ENCODE peak calls at places on chromosomes 2 and 18, in six cellular contexts. A is A549, O is lower lobe of right lung, X is right lobe of liver, V is HCT116, P is K562. Z is an unnamed sample. For H3K4me1, the result is how much of the 10 kb centered on the place peaks cover.

GRCh38 chr2:3505771-3506170 is 13.6 kb downstream of the ADI1 start:
- DNase-seq in A (no peak), O (no peak), X (no peak), V (no peak), P (no peak), Z (peak)

GRCh38 chr18:55777666-55778304 is 189.8 kb upstream of the TCF4 start:
- DNase-seq in A (no peak), O (no peak), X (no peak), V (no peak), P (no peak), Z (no peak)

GRCh38 chr18:29406996-29407395 is 1230.1 kb upstream of the CDH2 start:
- DNase-seq in A (no peak), O (no peak), X (no peak), V (no peak), P (no peak), Z (no peak)

GRCh38 chr18:47036298-47036874 is 965 bp upstream of the ELOA2 start:
- DNase-seq in A (peak), O (no peak), X (no peak), V (peak), P (peak), Z (no peak)

GRCh38 chr18:75052475-75052874 is 156.5 kb downstream of the PTGR3 start:
- DNase-seq in A (no peak), O (peak), X (no peak), V (no peak), P (no peak), Z (no peak)

GRCh38 chr2:38907743-38908562 is 18.3 kb downstream of the ARHGEF33 start:
- DNase-seq in A (no peak), O (no peak), X (no peak), V (no peak), P (no peak), Z (no peak)

GRCh38 chr2:148614332-148615049 is 30.1 kb upstream of the EPC2 start:
- DNase-seq in A (peak), O (peak), X (no peak), V (peak), P (no peak), Z (peak)

GRCh38 chr2:198545411-198545810 is 741.0 kb downstream of the PLCL1 start:
- DNase-seq in A (no peak), O (no peak), X (no peak), V (no peak), P (no peak), Z (no peak)

GRCh38 chr2:148907085-148907785 is 32.2 kb downstream of the KIF5C start:
- DNase-seq in A (no peak), O (no peak), X (no peak), V (no peak), P (peak), Z (no peak)

GRCh38 chr2:215527738-215528137 is 91.9 kb upstream of the FN1 start:
- DNase-seq in A (no peak), O (no peak), X (no peak), V (no peak), P (no peak), Z (no peak)

GRCh38 chr2:176001281-176001902 is 675 bp downstream of the LNPK start:
- DNase-seq in A (peak), O (peak), X (peak), V (no peak), P (peak), Z (peak)

GRCh38 chr2:146213674-146214073 is 1631.2 kb upstream of the ACVR2A start:
- DNase-seq in A (no peak), O (no peak), X (no peak), V (no peak), P (no peak), Z (no peak)

GRCh38 chr2:20012282-20013060 is at the start of gene MATN3:
- DNase-seq in A (peak), O (peak), X (peak), V (no peak), P (peak), Z (peak)

GRCh38 chr2:176137883-176138282 is 8.4 kb downstream of the HOXD8 start:
- DNase-seq in A (no peak), O (no peak), X (no peak), V (no peak), P (no peak), Z (no peak)

GRCh38 chr2:229164545-229165249 is 106.4 kb downstream of the PID1 start:
- DNase-seq in A (no peak), O (no peak), X (no peak), V (no peak), P (no peak), Z (no peak)

GRCh38 chr2:236726701-236727450 is 157.3 kb downstream of the ACKR3 start:
- DNase-seq in A (no peak), O (no peak), X (no peak), V (no peak), P (no peak), Z (no peak)

GRCh38 chr18:54762386-54762785 is 65.9 kb upstream of the RAB27B start:
- DNase-seq in A (no peak), O (no peak), X (no peak), V (no peak), P (no peak), Z (no peak)

GRCh38 chr2:161991991-161992390 is 82.0 kb downstream of the DPP4 start:
- DNase-seq in A (no peak), O (no peak), X (no peak), V (no peak), P (no peak), Z (no peak)

GRCh38 chr18:78542204-78542603 is 437.4 kb upstream of the SALL3 start:
- DNase-seq in A (peak), O (peak), X (peak), V (no peak), P (no peak), Z (peak)

GRCh38 chr2:215136669-215137328 is 1.6 kb downstream of the ABCA12 start:
- DNase-seq in A (no peak), O (no peak), X (no peak), V (no peak), P (no peak), Z (no peak)

GRCh38 chr2:145690183-145690582 is 1170.3 kb upstream of the ZEB2 start:
- DNase-seq in A (no peak), O (no peak), X (no peak), V (no peak), P (no peak), Z (no peak)

GRCh38 chr2:222424729-222425671 is 657 bp downstream of the SGPP2 start:
- DNase-seq in A (no peak), O (peak), X (peak), V (no peak), P (no peak), Z (peak)

GRCh38 chr2:69030791-69031190 is 17.8 kb downstream of the ANTXR1 start:
- DNase-seq in A (no peak), O (no peak), X (no peak), V (no peak), P (no peak), Z (no peak)

GRCh38 chr2:174771631-174772491 is 7.6 kb upstream of the CHRNA1 start:
- DNase-seq in A (peak), O (peak), X (peak), V (peak), P (peak), Z (peak)

GRCh38 chr2:211901226-211901625 is 637.4 kb downstream of the ERBB4 start:
- DNase-seq in A (no peak), O (no peak), X (no peak), V (no peak), P (no peak), Z (no peak)

GRCh38 chr18:58196881-58197872 is 153.2 kb downstream of the NEDD4L start:
- DNase-seq in A (no peak), O (no peak), X (no peak), V (no peak), P (no peak), Z (no peak)

GRCh38 chr18:30485078-30485477 is 557.5 kb downstream of the DSC3 start:
- DNase-seq in A (no peak), O (no peak), X (no peak), V (no peak), P (no peak), Z (no peak)

GRCh38 chr2:160353166-160353565 is 140.4 kb downstream of the RBMS1 start:
- DNase-seq in A (peak), O (no peak), X (no peak), V (no peak), P (no peak), Z (no peak)

GRCh38 chr18:50268022-50268747 is 1.9 kb upstream of the CFAP53 start:
- DNase-seq in A (peak), O (peak), X (peak), V (no peak), P (no peak), Z (peak)

GRCh38 chr2:104406273-104406726 is 447.6 kb upstream of the POU3F3 start:
- DNase-seq in A (no peak), O (no peak), X (no peak), V (no peak), P (no peak), Z (peak)

GRCh38 chr2:167857406-167857805 is 390.0 kb downstream of the STK39 start:
- DNase-seq in A (no peak), O (no peak), X (no peak), V (no peak), P (no peak), Z (no peak)

GRCh38 chr2:121897335-121897970 is 142.0 kb downstream of the TSN start:
- DNase-seq in A (peak), O (no peak), X (no peak), V (peak), P (peak), Z (no peak)

GRCh38 chr2:40240067-40240466 is 211.8 kb downstream of the SLC8A1 start:
- DNase-seq in A (no peak), O (peak), X (peak), V (no peak), P (no peak), Z (peak)

GRCh38 chr2:70095833-70096670 is 8.8 kb downstream of the PCBP1 start:
- DNase-seq in A (no peak), O (no peak), X (no peak), V (no peak), P (no peak), Z (no peak)
- H3K27ac ChIP-seq in A (peak), O (peak), X (peak), V (no peak), P (peak), Z (peak)

GRCh38 chr2:231605607-231606091 is 13.0 kb downstream of the TEX44 start:
- DNase-seq in A (no peak), O (no peak), X (no peak), V (no peak), P (no peak), Z (peak)
- H3K4me1 ChIP-seq in A (under half), O (under half), X (under half), V (under half), P (under half), Z (under half)

GRCh38 chr2:127650785-127651380 is 4.9 kb downstream of the GPR17 start:
- DNase-seq in A (no peak), O (peak), X (peak), V (no peak), P (no peak), Z (no peak)

GRCh38 chr2:127651381-127651809 is 5.4 kb downstream of the GPR17 start:
- DNase-seq in A (no peak), O (peak), X (peak), V (no peak), P (no peak), Z (no peak)

GRCh38 chr2:127653421-127654083 is 7.6 kb downstream of the GPR17 start:
- DNase-seq in A (no peak), O (peak), X (no peak), V (no peak), P (no peak), Z (no peak)

GRCh38 chr2:127652786-127653357 is 6.9 kb downstream of the GPR17 start:
- DNase-seq in A (no peak), O (peak), X (no peak), V (no peak), P (no peak), Z (no peak)

DNA sequence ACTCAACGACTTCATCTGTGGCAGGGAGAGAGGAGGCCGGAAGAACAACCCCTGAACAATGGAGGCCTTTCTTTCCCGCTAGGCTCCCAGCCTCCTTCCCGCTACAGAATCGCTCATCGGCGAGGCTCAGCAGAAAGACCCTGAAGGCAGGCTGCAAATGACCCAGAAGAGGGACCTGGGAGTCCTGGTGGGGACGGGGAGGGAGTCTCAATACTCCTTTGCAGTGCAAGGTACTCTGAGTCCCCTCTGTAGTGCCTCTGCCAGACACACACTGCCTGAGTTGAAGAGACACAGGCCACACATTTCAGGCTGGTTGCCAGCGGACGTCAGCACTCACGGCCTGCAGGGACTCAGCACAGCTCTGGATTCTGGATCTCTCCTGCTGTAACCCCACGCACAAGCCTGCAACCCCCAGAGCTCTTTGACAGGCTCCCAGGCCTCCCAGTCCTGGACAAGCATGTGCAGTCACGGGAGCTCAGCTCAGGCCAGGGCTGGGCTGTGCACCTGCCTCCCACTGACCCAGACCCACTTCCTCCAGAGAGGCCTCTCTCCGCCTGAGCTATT is 6.1 kb downstream of the GPR17 start:
- DNase-seq in A (no peak), O (peak), X (peak), V (no peak), P (no peak), Z (peak)
- H3K27ac ChIP-seq in A (no peak), O (no peak), X (no peak), V (no peak), P (no peak), Z (peak)

GRCh38 chr18:77111449-77112160 is 21.0 kb downstream of the MBP start:
- DNase-seq in A (no peak), O (peak), X (peak), V (no peak), P (no peak), Z (no peak)

GRCh38 chr18:77114564-77115391 is 17.8 kb downstream of the MBP start:
- DNase-seq in A (peak), O (peak), X (peak), V (no peak), P (no peak), Z (peak)

GRCh38 chr18:77112161-77112801 is 20.3 kb downstream of the MBP start:
- DNase-seq in A (no peak), O (no peak), X (no peak), V (no peak), P (no peak), Z (no peak)

GRCh38 chr18:77114070-77114563 is 18.5 kb downstream of the MBP start:
- DNase-seq in A (no peak), O (no peak), X (no peak), V (no peak), P (no peak), Z (no peak)

DNA sequence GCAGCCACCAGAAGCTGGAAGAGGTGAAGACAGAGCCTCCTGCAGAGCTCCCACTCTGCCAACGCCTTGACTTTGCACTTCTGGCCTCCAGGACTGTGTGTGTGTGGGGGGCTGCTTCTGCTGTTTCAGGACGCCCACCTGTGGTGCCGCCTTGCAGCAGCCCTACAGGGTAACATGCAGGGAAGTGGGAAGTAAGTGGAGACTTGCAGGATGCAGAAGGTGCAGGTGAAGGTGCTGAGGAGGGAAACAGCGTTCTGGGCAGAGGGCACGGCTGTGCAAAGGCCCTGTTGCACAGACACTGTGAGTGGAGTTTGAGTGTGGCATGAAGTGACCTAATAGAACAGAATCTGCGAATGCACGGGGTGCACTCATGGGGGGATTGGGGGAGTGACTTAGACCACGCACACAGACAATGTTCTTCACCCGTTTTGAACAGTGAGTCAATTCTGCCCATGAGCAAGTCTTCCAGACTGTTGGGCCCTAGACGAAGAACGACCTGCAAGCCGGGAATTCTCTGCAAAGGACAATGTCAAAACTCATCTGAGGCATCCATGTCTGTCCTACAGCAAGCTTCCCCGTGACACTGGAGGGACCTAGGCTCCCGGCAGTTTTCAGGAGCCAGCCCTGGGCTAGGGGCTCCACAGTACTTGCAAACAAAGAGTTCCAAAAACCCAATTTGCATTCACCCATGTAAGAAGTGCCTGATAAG is 19.1 kb downstream of the MBP start:
- DNase-seq in A (no peak), O (no peak), X (no peak), V (no peak), P (no peak), Z (no peak)
- H3K4me1 ChIP-seq in A (half or more), O (half or more), X (under half), V (under half), P (under half), Z (under half)

DNA sequence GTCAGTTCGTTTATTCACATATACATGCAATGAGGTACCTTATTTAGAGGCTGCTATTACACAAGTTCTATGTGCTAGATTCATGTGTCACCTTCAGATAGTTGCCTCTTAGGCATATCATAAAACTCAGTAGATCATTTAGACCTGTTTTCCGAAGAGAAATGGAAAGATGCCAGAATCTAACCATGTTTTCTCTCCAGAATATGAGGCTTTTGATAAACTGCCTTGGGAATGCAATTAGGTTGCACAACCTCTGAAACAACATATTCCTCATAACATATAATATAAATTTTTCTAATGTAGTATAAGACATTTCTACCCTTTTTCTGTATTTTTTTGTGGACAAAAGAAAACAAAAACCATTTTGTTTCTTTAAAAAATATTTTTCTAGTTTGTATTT is 108.1 kb downstream of the PRPF40A start:
- DNase-seq in A (no peak), O (no peak), X (no peak), V (no peak), P (no peak), Z (no peak)
- H3K27ac ChIP-seq in A (no peak), O (no peak), X (no peak), V (no peak), P (no peak), Z (no peak)

DNA sequence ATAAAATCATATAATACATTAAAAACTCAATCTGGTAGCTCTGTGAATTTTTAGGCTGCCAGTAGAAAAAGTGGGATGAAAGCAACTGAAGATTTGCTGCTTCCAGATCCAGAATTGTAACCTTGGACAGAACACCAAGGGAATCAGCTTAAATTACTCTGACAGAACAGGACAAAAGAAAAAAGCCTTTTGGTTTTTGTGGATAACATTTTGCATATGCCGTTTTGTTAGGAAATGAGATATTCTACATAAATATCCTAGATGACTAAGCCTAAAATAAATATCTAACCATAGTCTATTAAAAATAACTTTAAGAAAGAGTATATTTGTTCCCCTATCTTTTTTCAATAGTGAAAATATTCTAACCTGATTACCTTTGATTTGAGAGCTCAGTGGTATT is 148.7 kb upstream of the DOCK10 start:
- DNase-seq in A (no peak), O (no peak), X (no peak), V (no peak), P (no peak), Z (no peak)
- H3K4me1 ChIP-seq in A (under half), O (under half), X (under half), V (under half), P (under half), Z (under half)

GRCh38 chr2:209445485-209445884 is 21.6 kb downstream of the MAP2 start:
- DNase-seq in A (no peak), O (no peak), X (no peak), V (no peak), P (no peak), Z (no peak)

DNA sequence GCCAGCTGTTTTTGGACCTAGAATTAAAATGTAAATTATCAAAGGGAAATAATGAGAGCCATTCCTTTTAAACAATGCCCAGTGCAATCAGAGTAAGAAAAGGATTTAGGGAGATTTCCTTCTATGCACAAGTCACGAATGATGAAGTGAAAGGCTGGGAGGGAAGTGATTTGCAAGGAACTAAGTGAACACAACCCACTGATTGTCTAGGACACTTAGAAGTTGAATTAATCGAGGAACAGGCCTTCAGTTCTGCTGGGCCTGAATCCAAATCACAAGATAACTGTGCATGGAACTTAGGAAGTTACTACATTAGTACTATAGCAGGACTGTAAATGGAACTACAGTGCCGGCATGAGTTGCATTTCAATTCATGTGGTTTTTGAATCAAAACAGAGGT is 17.7 kb downstream of the MAP2 start:
- DNase-seq in A (no peak), O (no peak), X (no peak), V (no peak), P (no peak), Z (no peak)
- H3K27ac ChIP-seq in A (no peak), O (no peak), X (no peak), V (no peak), P (no peak), Z (no peak)

GRCh38 chr2:64052468-64053241 is 33.4 kb upstream of the VPS54 start:
- DNase-seq in A (no peak), O (no peak), X (no peak), V (no peak), P (no peak), Z (no peak)
- H3K4me1 ChIP-seq in A (under half), O (under half), X (under half), V (under half), P (under half), Z (under half)

Z was measured in body of pancreas.